ENCODE peak calls at places on chromosomes 16 and 17, in nine cellular contexts. H is Kasumi-1; M is effector CD8-positive, alpha-beta T cell; R is NCI-H2029 treated with DMSO at 0.1 percent for 48 hours; J is GM13976; S is NCI-H1694 treated with DMSO at 0.1 percent for 48 hours; C is effector memory CD4-positive, alpha-beta T cell; Z is GM20000; O is OCI-M1. P is an unnamed sample.

GRCh38 chr17:64216030-64216384 is 47.1 kb downstream of the TEX2 start:
- DNase-seq in H (no peak), M (no peak), R (no peak), J (no peak), S (no peak), C (no peak), Z (no peak), O (no peak), P (no peak)

GRCh38 chr16:55948230-55948629 is 73.1 kb upstream of the CES5A start:
- DNase-seq in H (no peak), M (no peak), R (no peak), J (no peak), S (no peak), C (no peak), Z (no peak), O (peak; percentile 57), P (no peak)

GRCh38 chr16:49602201-49603041 is 228.8 kb downstream of the C16orf78 start:
- DNase-seq in H (no peak), M (no peak), R (no peak), J (no peak), S (no peak), C (no peak), Z (no peak), O (no peak), P (no peak)

GRCh38 chr16:87288753-87289362 is 28.3 kb downstream of the C16orf95 start:
- DNase-seq in H (no peak), M (no peak), R (no peak), J (no peak), S (no peak), C (no peak), Z (no peak), O (no peak), P (no peak)

GRCh38 chr17:47615766-47616424 is 33.8 kb upstream of the KPNB1 start:
- DNase-seq in H (peak; percentile 92), M (no peak), R (peak; percentile 13), J (peak; percentile 56), S (peak; percentile 76), C (no peak), Z (peak; percentile 36), O (peak; percentile 78), P (peak; percentile 38)

GRCh38 chr17:17028878-17029535 is 13.2 kb upstream of the MPRIP start:
- DNase-seq in H (no peak), M (no peak), R (no peak), J (no peak), S (no peak), C (no peak), Z (no peak), O (no peak), P (no peak)

GRCh38 chr16:66204761-66205160 is 161.7 kb upstream of the CDH5 start:
- DNase-seq in H (no peak), M (no peak), R (no peak), J (no peak), S (no peak), C (no peak), Z (no peak), O (no peak), P (no peak)

GRCh38 chr17:34665150-34665802 is 85.9 kb downstream of the TMEM132E start:
- DNase-seq in H (no peak), M (no peak), R (no peak), J (no peak), S (no peak), C (no peak), Z (no peak), O (no peak), P (no peak)

GRCh38 chr17:3678821-3679175 is 10.2 kb downstream of the EMC6 start:
- DNase-seq in H (no peak), M (no peak), R (no peak), J (no peak), S (no peak), C (no peak), Z (no peak), O (no peak), P (no peak)

GRCh38 chr16:1524366-1524765 is 9.1 kb upstream of the TMEM204 start:
- DNase-seq in H (no peak), M (no peak), R (no peak), J (no peak), S (no peak), C (no peak), Z (no peak), O (no peak), P (no peak)

GRCh38 chr16:56675685-56676210 is 6.1 kb downstream of the MT1H start:
- DNase-seq in H (no peak), M (peak; percentile 36), R (no peak), J (no peak), S (no peak), C (no peak), Z (no peak), O (peak; percentile 13), P (no peak)

GRCh38 chr16:81723098-81723723 is 55.9 kb upstream of the PLCG2 start:
- DNase-seq in H (peak; percentile 96), M (no peak), R (peak; percentile 42), J (peak; percentile 72), S (peak; percentile 77), C (no peak), Z (peak; percentile 79), O (peak; percentile 96), P (peak; percentile 70)

GRCh38 chr16:50068550-50068949 is 2.8 kb downstream of the HEATR3 start:
- DNase-seq in H (no peak), M (no peak), R (no peak), J (no peak), S (no peak), C (no peak), Z (no peak), O (no peak), P (no peak)

GRCh38 chr16:87602821-87603683 is 744 bp downstream of the JPH3 start:
- DNase-seq in H (no peak), M (no peak), R (no peak), J (no peak), S (no peak), C (no peak), Z (peak; percentile 49), O (no peak), P (no peak)

GRCh38 chr16:68893710-68894705 is 50.7 kb downstream of the TANGO6 start:
- DNase-seq in H (peak; percentile 52), M (no peak), R (no peak), J (no peak), S (no peak), C (no peak), Z (no peak), O (peak; percentile 3), P (no peak)

GRCh38 chr17:39922006-39922405 is 3.6 kb upstream of the GSDMB start:
- DNase-seq in H (no peak), M (no peak), R (no peak), J (no peak), S (no peak), C (no peak), Z (no peak), O (no peak), P (no peak)

GRCh38 chr17:7579839-7580630 is 597 bp downstream of the CD68 start:
- DNase-seq in H (no peak), M (no peak), R (no peak), J (no peak), S (no peak), C (no peak), Z (no peak), O (peak; percentile 47), P (no peak)

GRCh38 chr17:19331134-19331533 is 31.4 kb downstream of the B9D1 start:
- DNase-seq in H (no peak), M (no peak), R (no peak), J (no peak), S (no peak), C (no peak), Z (no peak), O (no peak), P (no peak)

GRCh38 chr17:27649929-27650328 is 18.9 kb downstream of the LGALS9 start:
- DNase-seq in H (no peak), M (no peak), R (no peak), J (no peak), S (no peak), C (no peak), Z (no peak), O (no peak), P (no peak)

GRCh38 chr17:78529871-78530670 is 47.1 kb downstream of the DNAH17 start:
- DNase-seq in H (no peak), M (no peak), R (peak; percentile 86), J (no peak), S (peak; percentile 37), C (no peak), Z (no peak), O (no peak), P (peak; percentile 41)

GRCh38 chr16:85392756-85393673 is 220.1 kb upstream of the GSE1 start:
- DNase-seq in H (no peak), M (no peak), R (no peak), J (no peak), S (no peak), C (no peak), Z (no peak), O (no peak), P (no peak)

GRCh38 chr17:49964539-49965521 is 4.2 kb upstream of the DLX4 start:
- DNase-seq in H (no peak), M (no peak), R (no peak), J (no peak), S (no peak), C (no peak), Z (no peak), O (no peak), P (no peak)

GRCh38 chr17:59377410-59377809 is 46.0 kb downstream of the YPEL2 start:
- DNase-seq in H (no peak), M (no peak), R (peak; percentile 67), J (no peak), S (peak; percentile 94), C (no peak), Z (no peak), O (no peak), P (no peak)

GRCh38 chr17:36755586-36755985 is 154.2 kb downstream of the MRM1 start:
- DNase-seq in H (no peak), M (no peak), R (no peak), J (peak; percentile 62), S (no peak), C (peak; percentile 3), Z (peak; percentile 52), O (peak; percentile 37), P (no peak)

GRCh38 chr16:88487920-88488842 is 35.1 kb downstream of the ZFPM1 start:
- DNase-seq in H (no peak), M (no peak), R (no peak), J (no peak), S (no peak), C (no peak), Z (no peak), O (no peak), P (no peak)

GRCh38 chr16:85473909-85474640 is 139.0 kb upstream of the GSE1 start:
- DNase-seq in H (no peak), M (no peak), R (no peak), J (no peak), S (peak; percentile 89), C (no peak), Z (no peak), O (no peak), P (no peak)